ENCODE peak calls at places on chromosomes 11 and 22, in four cellular contexts. R is spleen, W is stomach, E is right atrium auricular region. L is an unnamed sample.

GRCh38 chr11:92932023-92932422 is 37.4 kb upstream of the MTNR1B start:
- DNase-seq in R (no peak), W (no peak), E (no peak), L (no peak)

GRCh38 chr22:40310081-40310770 is 36.1 kb upstream of the ADSL start:
- DNase-seq in R (no peak), W (no peak), E (no peak), L (no peak)

GRCh38 chr11:127114035-127114434 is 113.5 kb upstream of the KIRREL3 start:
- DNase-seq in R (no peak), W (no peak), E (no peak), L (no peak)

GRCh38 chr11:111302298-111302697 is 4.0 kb downstream of the POU2AF3 start:
- DNase-seq in R (no peak), W (peak), E (no peak), L (no peak)

GRCh38 chr11:31421840-31422239 is 52.2 kb downstream of the DNAJC24 start:
- DNase-seq in R (no peak), W (no peak), E (no peak), L (no peak)

GRCh38 chr11:106156290-106156937 is 79.0 kb downstream of the AASDHPPT start:
- DNase-seq in R (no peak), W (peak), E (no peak), L (no peak)

GRCh38 chr22:20635227-20635591 is 127.8 kb downstream of the MED15 start:
- DNase-seq in R (no peak), W (no peak), E (no peak), L (no peak)

GRCh38 chr22:20130319-20130718 is 1.3 kb upstream of the ZDHHC8 start:
- DNase-seq in R (no peak), W (no peak), E (no peak), L (no peak)

GRCh38 chr11:113519989-113520613 is 44.9 kb upstream of the DRD2 start:
- DNase-seq in R (no peak), W (no peak), E (no peak), L (peak)

GRCh38 chr22:43228330-43228729 is 41.4 kb upstream of the TTLL12 start:
- DNase-seq in R (no peak), W (peak), E (no peak), L (no peak)

GRCh38 chr11:102279641-102280170 is 37.6 kb upstream of the BIRC3 start:
- DNase-seq in R (no peak), W (no peak), E (no peak), L (no peak)

GRCh38 chr22:41481131-41481830 is 12.4 kb downstream of the ACO2 start:
- DNase-seq in R (no peak), W (no peak), E (peak), L (peak)

DNA sequence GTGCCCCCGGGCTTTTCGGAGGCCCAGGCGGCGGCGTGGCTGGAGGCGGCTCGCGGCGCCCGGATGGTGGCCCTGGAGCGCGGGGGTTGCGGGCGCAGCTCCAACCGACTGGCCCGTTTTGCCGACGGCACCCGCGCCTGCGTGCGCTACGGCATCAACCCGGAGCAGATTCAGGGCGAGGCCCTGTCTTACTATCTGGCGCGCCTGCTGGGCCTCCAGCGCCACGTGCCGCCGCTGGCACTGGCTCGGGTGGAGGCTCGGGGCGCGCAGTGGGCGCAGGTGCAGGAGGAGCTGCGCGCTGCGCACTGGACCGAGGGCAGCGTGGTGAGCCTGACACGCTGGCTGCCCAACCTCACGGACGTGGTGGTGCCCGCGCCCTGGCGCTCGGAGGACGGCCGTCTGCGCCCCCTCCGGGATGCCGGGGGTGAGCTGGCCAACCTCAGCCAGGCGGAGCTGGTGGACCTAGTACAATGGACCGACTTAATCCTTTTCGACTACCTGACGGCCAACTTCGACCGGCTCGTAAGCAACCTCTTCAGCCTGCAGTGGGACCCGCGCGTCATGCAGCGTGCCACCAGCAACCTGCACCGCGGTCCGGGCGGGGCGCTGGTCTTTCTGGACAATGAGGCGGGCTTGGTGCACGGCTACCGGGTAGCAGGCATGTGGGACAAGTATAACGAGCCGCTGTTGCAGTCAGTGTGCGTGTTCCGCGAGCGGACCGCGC is 932 bp downstream of the FJX1 start:
- DNase-seq in R (peak), W (no peak), E (no peak), L (no peak)
- TF ChIP-seq CTCF in R (no peak), W (no peak), E (no peak), L (no peak)

GRCh38 chr22:46611189-46611588 is 9.0 kb upstream of the GRAMD4 start:
- DNase-seq in R (no peak), W (no peak), E (no peak), L (no peak)

GRCh38 chr22:46613606-46613997 is 6.6 kb upstream of the GRAMD4 start:
- DNase-seq in R (peak), W (no peak), E (no peak), L (no peak)

GRCh38 chr22:46612341-46612903 is 7.8 kb upstream of the GRAMD4 start:
- DNase-seq in R (peak), W (no peak), E (no peak), L (no peak)

GRCh38 chr22:46614070-46614931 is 5.9 kb upstream of the GRAMD4 start:
- DNase-seq in R (peak), W (no peak), E (no peak), L (no peak)

GRCh38 chr22:46612904-46613605 is 7.1 kb upstream of the GRAMD4 start:
- DNase-seq in R (peak), W (no peak), E (no peak), L (no peak)
- H3K4me3 ChIP-seq in R (peak), W (peak), E (no peak), L (no peak)

GRCh38 chr22:45552580-45553332 is 50.1 kb downstream of the FBLN1 start:
- DNase-seq in R (no peak), W (peak), E (no peak), L (no peak)
- H3K27ac ChIP-seq in R (peak), W (peak), E (peak), L (peak)

GRCh38 chr11:27721505-27722116 is 21.4 kb upstream of the BDNF start:
- DNase-seq in R (no peak), W (no peak), E (no peak), L (no peak)

GRCh38 chr11:27722945-27723344 is 22.7 kb upstream of the BDNF start:
- DNase-seq in R (no peak), W (no peak), E (no peak), L (no peak)

GRCh38 chr11:27726981-27727380 is 26.7 kb upstream of the BDNF start:
- DNase-seq in R (no peak), W (no peak), E (no peak), L (no peak)

GRCh38 chr11:27722117-27722844 is 22.0 kb upstream of the BDNF start:
- DNase-seq in R (no peak), W (no peak), E (no peak), L (no peak)

DNA sequence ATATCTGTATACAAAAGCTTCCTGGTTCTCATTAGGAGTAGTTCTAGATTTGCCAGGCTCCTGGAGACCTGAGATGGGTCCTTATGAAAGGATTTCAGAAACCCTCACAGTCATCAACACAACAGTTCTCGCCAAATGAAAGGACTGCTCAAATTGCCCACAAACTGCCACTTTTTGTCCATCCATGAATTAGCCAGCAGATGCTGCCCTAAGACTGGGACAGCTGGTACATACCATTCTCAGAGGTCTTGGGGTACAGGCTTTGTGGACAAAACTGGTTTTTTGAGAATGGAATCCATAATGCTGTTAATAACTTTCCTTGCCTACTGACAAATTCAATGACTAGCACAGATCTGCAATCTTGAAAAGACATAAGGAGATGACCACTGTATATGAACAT is 23.4 kb upstream of the BDNF start:
- DNase-seq in R (no peak), W (no peak), E (no peak), L (no peak)
- TF ChIP-seq CTCF in R (no peak), W (no peak), E (no peak), L (no peak)

DNA sequence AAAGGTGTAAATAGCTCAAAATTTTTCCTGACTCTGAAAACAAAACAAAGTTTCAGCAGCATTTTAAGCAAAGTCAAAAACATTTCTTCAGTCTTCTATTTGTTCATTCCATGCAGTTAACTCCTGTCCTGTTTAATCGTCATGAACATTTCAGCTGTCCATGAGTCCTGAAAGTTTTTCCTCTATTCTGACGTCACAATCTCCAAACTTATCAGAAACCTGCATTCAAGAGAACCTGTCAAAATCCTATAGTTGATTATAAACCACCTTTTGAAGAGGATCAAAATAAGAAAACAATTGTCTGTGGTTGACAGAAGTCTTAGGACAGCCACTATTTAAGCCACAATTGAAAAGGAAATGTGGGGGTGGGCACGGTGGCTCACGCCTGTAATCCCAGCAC is 15.4 kb downstream of the FOLR3 start:
- DNase-seq in R (no peak), W (no peak), E (no peak), L (no peak)
- H3K4me3 ChIP-seq in R (no peak), W (no peak), E (no peak), L (no peak)